ENCODE peak calls at places on chromosomes 3 and 15, in eight cellular contexts. K is breast epithelium, P is thoracic aorta, H is GM20000, M is NCI-H1694, I is A549, Y is DMS53, N is COLO829. J is an unnamed sample.

GRCh38 chr3:68648494-68648893 is 283.9 kb downstream of the TAFA4 start:
- DNase-seq in M (no peak), H (no peak), P (no peak), Y (no peak), I (no peak), K (no peak), N (no peak), J (no peak)

GRCh38 chr3:112628038-112628437 is 12.9 kb downstream of the CCDC80 start:
- DNase-seq in K (no peak), N (no peak), Y (peak), P (no peak), I (no peak), M (no peak), H (no peak), J (peak)

GRCh38 chr3:188948658-188949400 is 222.9 kb upstream of the TPRG1 start:
- DNase-seq in K (peak), H (no peak), P (no peak), N (peak), I (peak), M (no peak), Y (peak), J (peak)

GRCh38 chr15:89028036-89028435 is 60.2 kb upstream of the ABHD2 start:
- DNase-seq in P (no peak), K (no peak), H (no peak), Y (no peak), M (no peak), I (no peak), N (no peak), J (no peak)

GRCh38 chr3:32510075-32510724 is 7.5 kb upstream of the CMTM6 start:
- DNase-seq in M (peak), H (peak), Y (peak), K (peak), I (peak), P (no peak), N (peak), J (peak)

GRCh38 chr3:13494463-13495350 is 14.6 kb downstream of the HDAC11 start:
- DNase-seq in M (no peak), K (no peak), P (no peak), H (no peak), I (peak), N (no peak), Y (peak), J (peak)

GRCh38 chr3:124117486-124117885 is 125.6 kb upstream of the ROPN1 start:
- DNase-seq in K (no peak), P (peak), N (peak), H (no peak), M (no peak), Y (no peak), I (no peak), J (peak)

GRCh38 chr3:74089854-74090253 is 465.1 kb upstream of the PDZRN3 start:
- DNase-seq in M (no peak), Y (no peak), H (no peak), N (no peak), P (no peak), K (no peak), I (no peak), J (peak)

GRCh38 chr3:134037168-134037567 is 7.4 kb upstream of the SLCO2A1 start:
- DNase-seq in I (no peak), H (no peak), P (no peak), N (no peak), K (no peak), Y (no peak), M (no peak), J (no peak)

GRCh38 chr3:23944007-23944760 is 902 bp upstream of the NR1D2 start:
- DNase-seq in Y (no peak), I (no peak), K (no peak), N (no peak), M (no peak), H (no peak), P (no peak), J (no peak)

GRCh38 chr3:10941972-10942371 is 50.6 kb upstream of the SLC6A1 start:
- DNase-seq in H (no peak), P (no peak), Y (peak), K (no peak), M (no peak), N (no peak), I (no peak), J (no peak)

GRCh38 chr3:40137586-40138295 is 171.8 kb upstream of the EIF1B start:
- DNase-seq in K (no peak), P (no peak), N (no peak), Y (no peak), I (no peak), H (no peak), M (no peak), J (peak)

GRCh38 chr15:74978503-74978902 is 16.9 kb upstream of the SCAMP5 start:
- DNase-seq in P (no peak), K (no peak), H (no peak), I (no peak), N (peak), M (no peak), Y (peak), J (peak)

GRCh38 chr15:52181938-52182780 is 9.0 kb downstream of the GNB5 start:
- DNase-seq in P (no peak), M (no peak), H (no peak), N (no peak), I (no peak), Y (no peak), K (no peak), J (no peak)

GRCh38 chr15:41919954-41920538 is 26.2 kb upstream of the SPTBN5 start:
- DNase-seq in Y (peak), I (no peak), N (no peak), M (no peak), K (no peak), P (no peak), H (no peak), J (peak)

GRCh38 chr3:12741205-12741604 is 17.9 kb downstream of the TMEM40 start:
- DNase-seq in H (no peak), K (no peak), N (no peak), Y (peak), I (no peak), P (no peak), M (no peak), J (no peak)

GRCh38 chr3:194874206-194874605 is 188.5 kb downstream of the FAM43A start:
- DNase-seq in P (no peak), I (no peak), Y (no peak), K (no peak), M (no peak), H (no peak), N (no peak), J (peak)

GRCh38 chr15:77464129-77464865 is 43.6 kb downstream of the HMG20A start:
- DNase-seq in P (no peak), M (no peak), Y (peak), I (no peak), H (no peak), K (no peak), N (no peak), J (no peak)

GRCh38 chr3:126350502-126351085 is 6.6 kb downstream of the KLF15 start:
- DNase-seq in M (no peak), N (no peak), Y (no peak), K (no peak), I (no peak), H (no peak), P (no peak), J (no peak)

GRCh38 chr15:20665653-20666052 is 124.1 kb upstream of the GOLGA6L6 start:
- DNase-seq in P (no peak), N (no peak), I (no peak), Y (no peak), K (no peak), H (no peak), M (no peak), J (no peak)

GRCh38 chr3:132499071-132499470 is 81.8 kb downstream of the DNAJC13 start:
- DNase-seq in M (no peak), I (no peak), Y (no peak), H (no peak), K (no peak), P (no peak), N (no peak), J (no peak)

GRCh38 chr3:4472766-4473165 is 5.7 kb upstream of the SUMF1 start:
- DNase-seq in M (no peak), P (no peak), H (no peak), Y (no peak), I (no peak), N (no peak), K (no peak), J (no peak)

GRCh38 chr3:52051444-52051843 is 4.9 kb downstream of the DUSP7 start:
- DNase-seq in N (no peak), Y (no peak), K (no peak), H (no peak), I (no peak), P (no peak), M (no peak), J (no peak)

GRCh38 chr15:34085746-34086145 is 15.9 kb downstream of the EMC7 start:
- DNase-seq in N (no peak), Y (no peak), K (no peak), M (no peak), P (no peak), H (no peak), I (no peak), J (no peak)

GRCh38 chr3:77081240-77081661 is 41.4 kb downstream of the ROBO2 start:
- DNase-seq in N (no peak), H (no peak), K (peak), M (no peak), I (no peak), P (no peak), Y (peak), J (peak)

GRCh38 chr15:34581043-34581365 is 2.4 kb downstream of the GOLGA8B start:
- DNase-seq in N (no peak), I (no peak), H (no peak), Y (no peak), M (no peak), P (no peak), K (no peak), J (no peak)

GRCh38 chr3:189727898-189728297 is 96.7 kb downstream of the TP63 start:
- DNase-seq in I (no peak), Y (no peak), N (no peak), M (no peak), H (no peak), P (no peak), K (no peak), J (no peak)

GRCh38 chr3:114363554-114364202 is 69.8 kb downstream of the TIGIT start:
- DNase-seq in Y (no peak), H (no peak), K (no peak), P (no peak), I (no peak), N (no peak), M (no peak), J (no peak)

GRCh38 chr3:4828279-4829030 is 150.8 kb upstream of the BHLHE40 start:
- DNase-seq in H (peak), P (no peak), M (no peak), I (no peak), Y (no peak), N (no peak), K (no peak), J (no peak)

GRCh38 chr3:186783731-186784515 is 546 bp downstream of the EIF4A2 start:
- DNase-seq in Y (peak), I (peak), M (no peak), P (peak), K (peak), H (peak), N (peak), J (peak)

GRCh38 chr15:65887565-65887964 is 18.3 kb downstream of the RAB11A start:
- DNase-seq in N (no peak), Y (no peak), I (no peak), K (no peak), H (no peak), M (no peak), P (no peak), J (no peak)

GRCh38 chr3:64747682-64748081 is 59.9 kb upstream of the ADAMTS9 start:
- DNase-seq in M (no peak), N (no peak), Y (no peak), P (no peak), H (no peak), K (no peak), I (no peak), J (no peak)

GRCh38 chr3:67109651-67110204 is 111.6 kb downstream of the KBTBD8 start:
- DNase-seq in K (no peak), I (peak), M (no peak), H (peak), P (no peak), Y (peak), N (peak), J (peak)